ENCODE peak calls at places on chromosomes 16 and 17, in five cellular contexts. One of them, this sample, is unnamed. For H3K4me1, the result is how much of the 10 kb centered on the place peaks cover.

GRCh38 chr16:85206472-85207356 is 94.4 kb upstream of the CIBAR2 start:
- DNase-seq in left ventricle myocardium inferior: peak
- DNase-seq in cardiac muscle cell: peak
- DNase-seq in SK-N-SH: peak
- DNase-seq in CD8-positive, alpha-beta T cell: no peak
- DNase-seq in this sample: peak

GRCh38 chr17:13462161-13462560 is 139.6 kb downstream of the HS3ST3A1 start:
- DNase-seq in left ventricle myocardium inferior: no peak
- DNase-seq in cardiac muscle cell: no peak
- DNase-seq in CD8-positive, alpha-beta T cell: no peak
- DNase-seq in SK-N-SH: no peak
- DNase-seq in this sample: no peak

GRCh38 chr17:4676777-4677176 is 27.2 kb downstream of the PELP1 start:
- DNase-seq in left ventricle myocardium inferior: peak
- DNase-seq in SK-N-SH: no peak
- DNase-seq in cardiac muscle cell: no peak
- DNase-seq in CD8-positive, alpha-beta T cell: no peak
- DNase-seq in this sample: no peak

GRCh38 chr17:57947369-57947768 is 7.8 kb downstream of the CUEDC1 start:
- DNase-seq in left ventricle myocardium inferior: no peak
- DNase-seq in cardiac muscle cell: no peak
- DNase-seq in CD8-positive, alpha-beta T cell: no peak
- DNase-seq in SK-N-SH: no peak
- DNase-seq in this sample: no peak

GRCh38 chr16:590165-590874 is 454 bp downstream of the RAB40C start:
- DNase-seq in cardiac muscle cell: peak
- DNase-seq in SK-N-SH: peak
- DNase-seq in left ventricle myocardium inferior: no peak
- DNase-seq in CD8-positive, alpha-beta T cell: peak
- DNase-seq in this sample: no peak

GRCh38 chr17:55166506-55166905 is 98.3 kb upstream of the HLF start:
- DNase-seq in cardiac muscle cell: no peak
- DNase-seq in left ventricle myocardium inferior: no peak
- DNase-seq in SK-N-SH: no peak
- DNase-seq in CD8-positive, alpha-beta T cell: no peak
- DNase-seq in this sample: no peak

GRCh38 chr16:77171750-77172635 is 19.0 kb upstream of the MON1B start:
- DNase-seq in cardiac muscle cell: peak
- DNase-seq in left ventricle myocardium inferior: no peak
- DNase-seq in SK-N-SH: peak
- DNase-seq in CD8-positive, alpha-beta T cell: no peak
- DNase-seq in this sample: no peak

GRCh38 chr17:67068999-67069398 is 24.6 kb downstream of the CACNG1 start:
- DNase-seq in CD8-positive, alpha-beta T cell: no peak
- DNase-seq in left ventricle myocardium inferior: no peak
- DNase-seq in SK-N-SH: no peak
- DNase-seq in cardiac muscle cell: peak
- DNase-seq in this sample: no peak

GRCh38 chr16:58904254-58904653 is 170.1 kb upstream of the GOT2 start:
- DNase-seq in left ventricle myocardium inferior: no peak
- DNase-seq in CD8-positive, alpha-beta T cell: no peak
- DNase-seq in SK-N-SH: no peak
- DNase-seq in cardiac muscle cell: no peak
- DNase-seq in this sample: no peak

GRCh38 chr16:28186752-28187151 is 25.0 kb downstream of the XPO6 start:
- DNase-seq in CD8-positive, alpha-beta T cell: no peak
- DNase-seq in SK-N-SH: no peak
- DNase-seq in cardiac muscle cell: no peak
- DNase-seq in left ventricle myocardium inferior: no peak
- DNase-seq in this sample: no peak

DNA sequence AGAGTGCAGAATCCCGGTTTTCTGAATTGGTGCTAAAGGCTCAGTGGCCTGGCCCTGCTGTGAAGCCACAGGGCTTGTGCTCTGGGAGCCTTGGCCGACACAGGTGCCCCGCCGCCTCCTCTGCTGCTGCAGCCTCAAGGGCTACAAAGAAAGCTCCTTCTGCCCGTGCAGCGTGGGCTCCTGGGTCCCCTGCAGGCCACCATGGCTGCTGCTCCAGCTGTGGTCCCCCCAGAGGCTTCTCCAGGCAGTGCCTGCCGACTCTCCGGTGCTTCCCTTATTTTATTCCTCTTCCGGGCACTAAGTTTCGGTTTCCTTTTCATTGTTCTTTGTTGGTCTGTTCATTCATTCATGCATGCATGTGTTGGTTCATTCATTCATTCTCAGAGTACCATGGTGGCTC is 53.1 kb downstream of the CMIP start:
- DNase-seq in left ventricle myocardium inferior: no peak
- DNase-seq in cardiac muscle cell: no peak
- DNase-seq in CD8-positive, alpha-beta T cell: no peak
- DNase-seq in SK-N-SH: no peak
- DNase-seq in this sample: no peak
- H3K4me1 ChIP-seq in left ventricle myocardium inferior: half or more
- H3K4me1 ChIP-seq in cardiac muscle cell: under half
- H3K4me1 ChIP-seq in CD8-positive, alpha-beta T cell: under half
- H3K4me1 ChIP-seq in SK-N-SH: under half
- H3K4me1 ChIP-seq in this sample: half or more

GRCh38 chr17:72419866-72420774 is 299.3 kb downstream of the SOX9 start:
- DNase-seq in cardiac muscle cell: no peak
- DNase-seq in left ventricle myocardium inferior: no peak
- DNase-seq in CD8-positive, alpha-beta T cell: no peak
- DNase-seq in SK-N-SH: no peak
- DNase-seq in this sample: no peak
- H3K27ac ChIP-seq in cardiac muscle cell: no peak
- H3K27ac ChIP-seq in left ventricle myocardium inferior: no peak
- H3K27ac ChIP-seq in CD8-positive, alpha-beta T cell: no peak
- H3K27ac ChIP-seq in SK-N-SH: peak
- H3K27ac ChIP-seq in this sample: no peak

DNA sequence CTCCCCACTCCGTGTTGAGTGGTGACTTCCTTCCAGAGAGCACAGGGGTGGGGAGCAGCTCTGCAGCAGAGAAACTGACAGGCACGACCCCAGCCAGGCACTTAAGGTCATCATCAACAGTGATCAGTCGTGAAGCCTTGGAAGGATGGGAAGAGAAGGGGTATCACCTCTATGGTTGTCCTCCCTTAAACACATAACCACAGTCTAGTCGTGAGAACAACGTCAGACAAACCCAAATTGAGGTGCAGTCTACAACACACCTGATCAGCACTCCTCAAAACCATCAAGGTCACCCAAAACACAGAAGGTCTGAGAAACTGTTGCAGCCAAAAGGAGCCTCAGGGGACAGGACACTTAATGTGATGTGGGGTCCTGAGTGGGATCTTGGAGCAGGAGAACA is 68.3 kb downstream of the MPRIP start:
- DNase-seq in SK-N-SH: no peak
- DNase-seq in left ventricle myocardium inferior: no peak
- DNase-seq in cardiac muscle cell: no peak
- DNase-seq in CD8-positive, alpha-beta T cell: no peak
- DNase-seq in this sample: no peak
- H3K4me1 ChIP-seq in SK-N-SH: under half
- H3K4me1 ChIP-seq in left ventricle myocardium inferior: half or more
- H3K4me1 ChIP-seq in cardiac muscle cell: under half
- H3K4me1 ChIP-seq in CD8-positive, alpha-beta T cell: half or more
- H3K4me1 ChIP-seq in this sample: half or more

DNA sequence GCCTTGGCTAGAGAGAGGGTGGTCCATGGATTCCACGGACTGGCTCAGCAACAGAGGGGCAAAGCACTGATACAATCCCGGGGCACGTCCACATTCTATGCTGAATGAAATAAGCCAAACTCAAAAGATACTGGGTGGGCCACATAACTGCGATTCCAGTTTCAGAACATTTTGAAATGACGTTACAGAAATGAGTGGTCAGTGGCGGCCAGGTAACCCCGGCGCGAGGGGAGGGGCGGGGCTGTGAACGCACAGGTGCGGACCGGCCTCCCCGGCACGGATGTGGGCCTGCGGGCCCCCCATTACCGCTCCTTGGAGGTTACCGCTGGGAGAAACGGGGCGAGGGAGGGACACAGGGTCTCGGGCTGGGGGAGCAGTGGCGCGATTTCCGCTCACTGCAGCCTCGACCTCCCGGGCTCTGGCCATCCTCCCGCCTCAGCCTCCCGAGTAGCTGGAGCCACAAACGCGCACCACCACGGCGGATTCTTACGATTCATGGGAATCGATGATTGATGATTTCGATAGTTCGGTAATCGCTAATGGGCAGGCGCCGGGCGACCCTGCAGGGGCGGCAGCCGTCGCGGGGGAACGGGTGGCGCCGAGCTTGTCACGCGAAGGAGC is 559 bp downstream of the MVD start:
- DNase-seq in CD8-positive, alpha-beta T cell: peak
- DNase-seq in SK-N-SH: no peak
- DNase-seq in left ventricle myocardium inferior: no peak
- DNase-seq in cardiac muscle cell: no peak
- DNase-seq in this sample: no peak
- H3K27ac ChIP-seq in CD8-positive, alpha-beta T cell: peak
- H3K27ac ChIP-seq in SK-N-SH: no peak
- H3K27ac ChIP-seq in left ventricle myocardium inferior: peak
- H3K27ac ChIP-seq in cardiac muscle cell: peak
- H3K27ac ChIP-seq in this sample: peak

GRCh38 chr17:77470800-77471733 is 330.3 kb downstream of the SEC14L1 start:
- DNase-seq in cardiac muscle cell: peak
- DNase-seq in CD8-positive, alpha-beta T cell: no peak
- DNase-seq in left ventricle myocardium inferior: peak
- DNase-seq in SK-N-SH: peak
- DNase-seq in this sample: peak

GRCh38 chr17:77467513-77467912 is 326.7 kb downstream of the SEC14L1 start:
- DNase-seq in left ventricle myocardium inferior: no peak
- DNase-seq in cardiac muscle cell: no peak
- DNase-seq in SK-N-SH: no peak
- DNase-seq in CD8-positive, alpha-beta T cell: no peak
- DNase-seq in this sample: peak

GRCh38 chr17:77470330-77470786 is 329.6 kb downstream of the SEC14L1 start:
- DNase-seq in cardiac muscle cell: no peak
- DNase-seq in CD8-positive, alpha-beta T cell: no peak
- DNase-seq in left ventricle myocardium inferior: no peak
- DNase-seq in SK-N-SH: no peak
- DNase-seq in this sample: no peak

GRCh38 chr17:77466596-77467223 is 325.9 kb downstream of the SEC14L1 start:
- DNase-seq in CD8-positive, alpha-beta T cell: no peak
- DNase-seq in cardiac muscle cell: no peak
- DNase-seq in SK-N-SH: no peak
- DNase-seq in left ventricle myocardium inferior: no peak
- DNase-seq in this sample: no peak

DNA sequence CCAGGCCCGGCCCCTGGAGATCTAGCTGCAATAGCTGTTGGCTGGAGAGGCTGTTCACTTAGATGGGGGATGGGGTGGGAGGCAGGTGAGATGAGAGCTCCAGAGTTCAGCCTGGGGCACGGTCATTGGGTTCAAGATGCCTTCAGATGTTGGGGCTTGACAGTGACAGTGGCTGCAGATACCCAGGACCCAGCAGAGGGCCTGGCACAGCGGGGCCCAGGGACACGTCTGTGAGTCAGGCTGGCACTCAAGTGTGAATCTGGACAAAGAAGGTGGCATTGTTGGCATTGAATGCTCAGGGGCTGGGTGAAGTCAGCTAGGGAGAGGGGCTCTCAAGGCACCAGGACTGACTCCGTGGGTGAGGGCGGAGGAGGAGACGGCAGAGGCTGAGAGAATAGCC is 328.1 kb downstream of the SEC14L1 start:
- DNase-seq in CD8-positive, alpha-beta T cell: no peak
- DNase-seq in left ventricle myocardium inferior: no peak
- DNase-seq in SK-N-SH: no peak
- DNase-seq in cardiac muscle cell: no peak
- DNase-seq in this sample: no peak
- H3K4me1 ChIP-seq in CD8-positive, alpha-beta T cell: half or more
- H3K4me1 ChIP-seq in left ventricle myocardium inferior: half or more
- H3K4me1 ChIP-seq in SK-N-SH: half or more
- H3K4me1 ChIP-seq in cardiac muscle cell: half or more
- H3K4me1 ChIP-seq in this sample: half or more

GRCh38 chr17:75004371-75004770 is 8.1 kb upstream of the MRPL58 start:
- DNase-seq in left ventricle myocardium inferior: no peak
- DNase-seq in SK-N-SH: no peak
- DNase-seq in CD8-positive, alpha-beta T cell: no peak
- DNase-seq in cardiac muscle cell: no peak
- DNase-seq in this sample: no peak
- H3K27ac ChIP-seq in left ventricle myocardium inferior: no peak
- H3K27ac ChIP-seq in SK-N-SH: no peak
- H3K27ac ChIP-seq in CD8-positive, alpha-beta T cell: no peak
- H3K27ac ChIP-seq in cardiac muscle cell: no peak
- H3K27ac ChIP-seq in this sample: no peak

GRCh38 chr17:17393976-17394375 is 82.8 kb upstream of the MED9 start:
- DNase-seq in CD8-positive, alpha-beta T cell: no peak
- DNase-seq in left ventricle myocardium inferior: no peak
- DNase-seq in cardiac muscle cell: no peak
- DNase-seq in SK-N-SH: no peak
- DNase-seq in this sample: no peak
- H3K4me1 ChIP-seq in CD8-positive, alpha-beta T cell: under half
- H3K4me1 ChIP-seq in left ventricle myocardium inferior: under half
- H3K4me1 ChIP-seq in cardiac muscle cell: under half
- H3K4me1 ChIP-seq in SK-N-SH: under half
- H3K4me1 ChIP-seq in this sample: under half

This sample was measured in heart left ventricle.